ENCODE peak calls at places on chromosomes 1 and 21, in seven cellular contexts. X is IMR-90, V is mesendoderm, W is H9, A is H1, R is trophoblast cell, L is mesenchymal stem cell. B is an unnamed sample.
A peak's percentile ranks its signal among the peaks of the same experiment; 100 is the strongest.

GRCh38 chr1:1539310-1540014 is 962 bp downstream of the TMEM240 start:
- DNase-seq in R (no peak), W (peak; percentile 61), L (peak; percentile 58), A (no peak), X (peak; percentile 47), V (peak; percentile 66), B (peak; percentile 41)

GRCh38 chr1:185495898-185496297 is 178.9 kb upstream of the IVNS1ABP start:
- DNase-seq in L (no peak), V (no peak), W (no peak), R (no peak), X (no peak), A (no peak), B (no peak)

GRCh38 chr1:27296773-27297214 is 25.2 kb upstream of the TMEM222 start:
- DNase-seq in L (peak; percentile 68), X (peak; percentile 54), R (peak; percentile 43), A (no peak), V (peak; percentile 72), W (peak; percentile 75), B (peak; percentile 61)

GRCh38 chr1:69913967-69914366 is 291.4 kb downstream of the LRRC40 start:
- DNase-seq in A (no peak), V (no peak), X (peak; percentile 15), L (peak; percentile 40), R (no peak), W (no peak), B (no peak)

GRCh38 chr1:227898502-227899140 is 49.1 kb downstream of the WNT9A start:
- DNase-seq in A (no peak), R (no peak), X (no peak), W (peak; percentile 21), V (no peak), L (no peak), B (no peak)

GRCh38 chr1:118077331-118078055 is 107.5 kb downstream of the SPAG17 start:
- DNase-seq in A (peak; percentile 33), V (peak; percentile 82), R (no peak), L (peak; percentile 21), W (peak; percentile 32), X (peak; percentile 44), B (peak; percentile 5)

GRCh38 chr1:229028987-229029550 is 241.8 kb upstream of the RAB4A start:
- DNase-seq in R (no peak), W (no peak), V (no peak), L (no peak), X (no peak), A (no peak), B (no peak)

GRCh38 chr1:244171241-244171985 is 120.3 kb downstream of the ZBTB18 start:
- DNase-seq in R (no peak), V (no peak), W (no peak), X (no peak), L (no peak), A (no peak), B (no peak)

GRCh38 chr1:220970311-220970710 is 91.1 kb downstream of the HLX start:
- DNase-seq in X (peak; percentile 18), A (no peak), V (no peak), R (no peak), W (no peak), L (no peak), B (no peak)

GRCh38 chr1:64595871-64596515 is 126.1 kb downstream of the CACHD1 start:
- DNase-seq in V (peak; percentile 94), L (no peak), R (peak; percentile 17), X (no peak), A (no peak), W (no peak), B (no peak)

GRCh38 chr1:116313776-116314175 is 59.3 kb upstream of the ATP1A1 start:
- DNase-seq in X (no peak), A (no peak), W (no peak), R (no peak), L (no peak), V (no peak), B (no peak)

GRCh38 chr1:198125995-198126758 is 30.6 kb upstream of the NEK7 start:
- DNase-seq in L (peak; percentile 45), X (peak; percentile 79), A (no peak), W (no peak), R (no peak), V (peak; percentile 23), B (no peak)

DNA sequence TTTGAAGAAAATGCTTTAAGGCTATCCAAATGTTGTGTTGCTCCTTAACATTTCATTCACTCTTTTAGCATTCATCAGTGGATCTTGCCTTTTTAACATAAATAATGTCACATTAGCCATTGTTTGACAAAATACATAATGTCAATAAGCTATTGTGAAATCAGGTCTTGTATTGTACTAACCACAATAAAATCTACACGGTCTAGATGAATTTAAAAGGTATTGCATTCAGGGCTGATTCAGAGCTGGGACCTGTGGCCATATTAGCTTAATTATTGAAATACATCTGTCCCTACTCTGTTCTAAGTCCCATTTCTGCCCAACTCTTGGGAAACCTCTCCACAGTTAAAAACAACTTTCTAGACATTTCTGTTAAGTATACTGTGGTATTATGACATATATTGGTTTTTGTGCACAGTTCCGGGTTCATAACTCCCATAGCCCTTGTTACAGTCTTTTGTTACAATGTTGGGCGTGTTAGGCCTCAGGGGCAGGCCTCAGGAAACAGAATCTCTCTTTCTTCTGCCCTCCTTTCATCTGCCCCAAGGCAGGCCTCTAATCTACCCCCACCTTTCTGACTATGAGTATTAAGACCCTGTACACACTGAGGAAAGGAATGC is 44.7 kb upstream of the CITED4 start:
- DNase-seq in W (no peak), R (peak; percentile 35), X (no peak), L (no peak), V (no peak), A (no peak), B (no peak)
- H2BK120ac ChIP-seq in W (no peak overlapping the region), R (no peak overlapping the region), X (no peak overlapping the region), L (no peak overlapping the region), V (no peak overlapping the region), A (no peak overlapping the region), B (no peak overlapping the region)

GRCh38 chr1:178740491-178740890 is 15.4 kb downstream of the RALGPS2 start:
- DNase-seq in L (no peak), V (no peak), W (no peak), A (no peak), X (no peak), R (no peak), B (no peak)
- H2BK120ac ChIP-seq in L (no peak overlapping the region), V (no peak overlapping the region), W (no peak overlapping the region), A (no peak overlapping the region), X (no peak overlapping the region), R (no peak overlapping the region), B (no peak overlapping the region)

DNA sequence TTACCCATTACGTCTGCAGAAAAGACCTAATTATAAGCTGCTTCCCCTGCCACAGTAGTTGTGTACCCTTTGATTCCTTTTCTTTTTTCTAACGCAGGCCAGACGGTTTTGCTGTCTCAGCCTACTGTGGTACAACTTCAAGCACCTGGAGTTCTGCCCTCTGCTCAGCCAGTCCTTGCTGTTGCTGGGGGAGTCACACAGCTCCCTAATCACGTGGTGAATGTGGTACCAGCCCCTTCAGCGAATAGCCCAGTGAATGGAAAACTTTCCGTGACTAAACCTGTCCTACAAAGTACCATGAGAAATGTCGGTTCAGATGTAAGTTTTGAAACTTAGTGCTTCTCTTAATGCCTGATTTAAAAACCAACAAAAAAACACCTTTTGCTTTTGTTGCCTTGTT is 35.8 kb downstream of the ATF6 start:
- DNase-seq in R (no peak), W (peak; percentile 38), A (no peak), V (peak; percentile 22), L (no peak), X (no peak), B (no peak)
- H2BK120ac ChIP-seq in R (no peak overlapping the region), W (no peak overlapping the region), A (no peak overlapping the region), V (no peak overlapping the region), L (no peak overlapping the region), X (no peak overlapping the region), B (no peak overlapping the region)

GRCh38 chr1:42152907-42153597 is at the start of gene GUCA2B:
- DNase-seq in A (no peak), L (no peak), V (no peak), X (no peak), W (no peak), R (no peak), B (no peak)

GRCh38 chr1:42154685-42155084 is 1.5 kb downstream of the GUCA2B start:
- DNase-seq in R (no peak), V (no peak), W (no peak), X (no peak), A (no peak), L (no peak), B (no peak)

GRCh38 chr1:42150626-42151025 is 2.6 kb upstream of the GUCA2B start:
- DNase-seq in V (no peak), L (no peak), A (no peak), R (no peak), W (no peak), X (no peak), B (no peak)

GRCh38 chr1:42153598-42153995 is 387 bp downstream of the GUCA2B start:
- DNase-seq in W (no peak), R (no peak), V (no peak), A (no peak), L (no peak), X (no peak), B (no peak)

DNA sequence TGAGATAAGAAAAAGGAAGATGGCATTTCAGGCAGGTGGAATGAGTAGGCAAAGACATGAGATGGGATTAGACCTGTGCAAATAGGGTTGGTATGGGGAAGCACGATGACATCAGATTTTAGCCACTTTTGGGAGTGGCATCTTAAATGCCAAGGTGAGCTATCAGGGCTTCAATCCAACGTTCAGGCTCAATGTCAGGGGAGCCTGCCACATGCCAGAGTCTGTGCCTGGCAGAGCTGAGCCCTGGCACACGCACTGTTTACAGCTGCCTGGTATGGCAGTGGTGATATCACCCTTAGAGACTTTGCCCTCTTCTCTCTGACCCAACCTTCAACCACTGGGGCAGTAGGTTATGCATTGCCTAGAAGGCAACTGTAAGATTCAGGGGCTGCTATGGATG is 1.1 kb upstream of the GUCA2B start:
- DNase-seq in X (no peak), W (no peak), A (no peak), V (no peak), R (no peak), L (no peak), B (no peak)
- H2BK120ac ChIP-seq in X (no peak overlapping the region), W (no peak overlapping the region), A (no peak overlapping the region), V (no peak overlapping the region), R (no peak overlapping the region), L (no peak overlapping the region), B (no peak overlapping the region)

GRCh38 chr21:43313221-43313938 is 113.6 kb downstream of the SIK1 start:
- DNase-seq in A (no peak), W (no peak), V (no peak), R (no peak), X (no peak), L (no peak), B (no peak)
- H2BK120ac ChIP-seq in A (peak overlapping the region; percentile 34), W (no peak overlapping the region), V (no peak overlapping the region), R (no peak overlapping the region), X (no peak overlapping the region), L (no peak overlapping the region), B (no peak overlapping the region)

GRCh38 chr1:60949154-60949825 is 133.1 kb upstream of the NFIA start:
- DNase-seq in A (no peak), X (no peak), L (no peak), V (no peak), W (no peak), R (no peak), B (no peak)

GRCh38 chr1:60950431-60951068 is 131.8 kb upstream of the NFIA start:
- DNase-seq in V (no peak), R (no peak), W (no peak), A (no peak), L (no peak), X (no peak), B (no peak)

GRCh38 chr1:60949826-60950197 is 132.5 kb upstream of the NFIA start:
- DNase-seq in L (no peak), W (no peak), V (no peak), R (no peak), A (no peak), X (no peak), B (no peak)

GRCh38 chr1:60956520-60956919 is 125.8 kb upstream of the NFIA start:
- DNase-seq in V (no peak), R (no peak), L (no peak), W (no peak), X (no peak), A (no peak), B (no peak)

GRCh38 chr1:60952566-60953215 is 129.7 kb upstream of the NFIA start:
- DNase-seq in A (no peak), W (no peak), R (no peak), L (no peak), X (no peak), V (no peak), B (no peak)
- H2BK120ac ChIP-seq in A (no peak overlapping the region), W (no peak overlapping the region), R (no peak overlapping the region), L (no peak overlapping the region), X (no peak overlapping the region), V (no peak overlapping the region), B (no peak overlapping the region)

B was measured in neuronal stem cell.